ENCODE peak calls at places on chromosomes 5 and 9, in six cellular contexts. One of them, this sample, is unnamed.

GRCh38 chr5:87845734-87846133 is 422.9 kb downstream of the TMEM161B start:
- DNase-seq in foreskin keratinocyte: peak
- DNase-seq in EH: no peak
- DNase-seq in activated CD4-positive, alpha-beta T cell treated with anti-CD3 and anti-CD28 coated beads for 48 hours: no peak
- DNase-seq in fibroblast of the conjunctiva: no peak
- DNase-seq in stimulated activated CD8-positive, alpha-beta memory T cell treated with anti-CD3 and anti-CD28 coated beads, Interleukin-15, amount 100 ng/mL, for 24 hours: no peak
- DNase-seq in this sample: no peak

GRCh38 chr9:33101104-33101951 is 24.9 kb upstream of the SMU1 start:
- DNase-seq in foreskin keratinocyte: peak
- DNase-seq in EH: peak
- DNase-seq in activated CD4-positive, alpha-beta T cell treated with anti-CD3 and anti-CD28 coated beads for 48 hours: no peak
- DNase-seq in fibroblast of the conjunctiva: no peak
- DNase-seq in stimulated activated CD8-positive, alpha-beta memory T cell treated with anti-CD3 and anti-CD28 coated beads, Interleukin-15, amount 100 ng/mL, for 24 hours: no peak
- DNase-seq in this sample: no peak

GRCh38 chr5:24141046-24141445 is 503.7 kb downstream of the CDH10 start:
- DNase-seq in foreskin keratinocyte: no peak
- DNase-seq in EH: no peak
- DNase-seq in activated CD4-positive, alpha-beta T cell treated with anti-CD3 and anti-CD28 coated beads for 48 hours: no peak
- DNase-seq in fibroblast of the conjunctiva: no peak
- DNase-seq in stimulated activated CD8-positive, alpha-beta memory T cell treated with anti-CD3 and anti-CD28 coated beads, Interleukin-15, amount 100 ng/mL, for 24 hours: no peak
- DNase-seq in this sample: no peak

GRCh38 chr9:37471942-37472679 is 6.9 kb upstream of the ZBTB5 start:
- DNase-seq in foreskin keratinocyte: peak
- DNase-seq in EH: peak
- DNase-seq in activated CD4-positive, alpha-beta T cell treated with anti-CD3 and anti-CD28 coated beads for 48 hours: no peak
- DNase-seq in fibroblast of the conjunctiva: peak
- DNase-seq in stimulated activated CD8-positive, alpha-beta memory T cell treated with anti-CD3 and anti-CD28 coated beads, Interleukin-15, amount 100 ng/mL, for 24 hours: no peak
- DNase-seq in this sample: peak

GRCh38 chr5:122780296-122780695 is 5.4 kb downstream of the SNX2 start:
- DNase-seq in foreskin keratinocyte: no peak
- DNase-seq in EH: no peak
- DNase-seq in activated CD4-positive, alpha-beta T cell treated with anti-CD3 and anti-CD28 coated beads for 48 hours: no peak
- DNase-seq in fibroblast of the conjunctiva: no peak
- DNase-seq in stimulated activated CD8-positive, alpha-beta memory T cell treated with anti-CD3 and anti-CD28 coated beads, Interleukin-15, amount 100 ng/mL, for 24 hours: no peak
- DNase-seq in this sample: no peak

GRCh38 chr5:36395260-36395659 is 93.6 kb upstream of the RANBP3L start:
- DNase-seq in foreskin keratinocyte: no peak
- DNase-seq in EH: no peak
- DNase-seq in activated CD4-positive, alpha-beta T cell treated with anti-CD3 and anti-CD28 coated beads for 48 hours: no peak
- DNase-seq in fibroblast of the conjunctiva: no peak
- DNase-seq in stimulated activated CD8-positive, alpha-beta memory T cell treated with anti-CD3 and anti-CD28 coated beads, Interleukin-15, amount 100 ng/mL, for 24 hours: no peak
- DNase-seq in this sample: no peak

GRCh38 chr9:94767331-94768099 is 41.0 kb downstream of the AOPEP start:
- DNase-seq in foreskin keratinocyte: peak
- DNase-seq in EH: peak
- DNase-seq in activated CD4-positive, alpha-beta T cell treated with anti-CD3 and anti-CD28 coated beads for 48 hours: no peak
- DNase-seq in fibroblast of the conjunctiva: no peak
- DNase-seq in stimulated activated CD8-positive, alpha-beta memory T cell treated with anti-CD3 and anti-CD28 coated beads, Interleukin-15, amount 100 ng/mL, for 24 hours: no peak
- DNase-seq in this sample: no peak

GRCh38 chr5:120405923-120406322 is 58.2 kb upstream of the PRR16 start:
- DNase-seq in foreskin keratinocyte: peak
- DNase-seq in EH: peak
- DNase-seq in activated CD4-positive, alpha-beta T cell treated with anti-CD3 and anti-CD28 coated beads for 48 hours: no peak
- DNase-seq in fibroblast of the conjunctiva: no peak
- DNase-seq in stimulated activated CD8-positive, alpha-beta memory T cell treated with anti-CD3 and anti-CD28 coated beads, Interleukin-15, amount 100 ng/mL, for 24 hours: no peak
- DNase-seq in this sample: peak

GRCh38 chr9:108033976-108034964 is 544.7 kb upstream of the KLF4 start:
- DNase-seq in foreskin keratinocyte: peak
- DNase-seq in EH: peak
- DNase-seq in activated CD4-positive, alpha-beta T cell treated with anti-CD3 and anti-CD28 coated beads for 48 hours: no peak
- DNase-seq in fibroblast of the conjunctiva: no peak
- DNase-seq in stimulated activated CD8-positive, alpha-beta memory T cell treated with anti-CD3 and anti-CD28 coated beads, Interleukin-15, amount 100 ng/mL, for 24 hours: no peak
- DNase-seq in this sample: no peak

GRCh38 chr5:39427225-39427624 is 2.4 kb upstream of the DAB2 start:
- DNase-seq in foreskin keratinocyte: no peak
- DNase-seq in EH: peak
- DNase-seq in activated CD4-positive, alpha-beta T cell treated with anti-CD3 and anti-CD28 coated beads for 48 hours: no peak
- DNase-seq in fibroblast of the conjunctiva: no peak
- DNase-seq in stimulated activated CD8-positive, alpha-beta memory T cell treated with anti-CD3 and anti-CD28 coated beads, Interleukin-15, amount 100 ng/mL, for 24 hours: no peak
- DNase-seq in this sample: no peak

GRCh38 chr5:137207023-137207760 is 291.9 kb downstream of the SPOCK1 start:
- DNase-seq in foreskin keratinocyte: no peak
- DNase-seq in EH: no peak
- DNase-seq in activated CD4-positive, alpha-beta T cell treated with anti-CD3 and anti-CD28 coated beads for 48 hours: no peak
- DNase-seq in fibroblast of the conjunctiva: no peak
- DNase-seq in stimulated activated CD8-positive, alpha-beta memory T cell treated with anti-CD3 and anti-CD28 coated beads, Interleukin-15, amount 100 ng/mL, for 24 hours: no peak
- DNase-seq in this sample: no peak

GRCh38 chr5:59361454-59361853 is 532.1 kb downstream of the PDE4D start:
- DNase-seq in foreskin keratinocyte: no peak
- DNase-seq in EH: no peak
- DNase-seq in activated CD4-positive, alpha-beta T cell treated with anti-CD3 and anti-CD28 coated beads for 48 hours: no peak
- DNase-seq in fibroblast of the conjunctiva: no peak
- DNase-seq in stimulated activated CD8-positive, alpha-beta memory T cell treated with anti-CD3 and anti-CD28 coated beads, Interleukin-15, amount 100 ng/mL, for 24 hours: no peak
- DNase-seq in this sample: no peak

GRCh38 chr9:486156-486555 is 271.5 kb downstream of the DOCK8 start:
- DNase-seq in foreskin keratinocyte: no peak
- DNase-seq in EH: no peak
- DNase-seq in activated CD4-positive, alpha-beta T cell treated with anti-CD3 and anti-CD28 coated beads for 48 hours: no peak
- DNase-seq in fibroblast of the conjunctiva: no peak
- DNase-seq in stimulated activated CD8-positive, alpha-beta memory T cell treated with anti-CD3 and anti-CD28 coated beads, Interleukin-15, amount 100 ng/mL, for 24 hours: no peak
- DNase-seq in this sample: no peak

GRCh38 chr9:37209431-37210386 is 89.3 kb downstream of the ZCCHC7 start:
- DNase-seq in foreskin keratinocyte: no peak
- DNase-seq in EH: peak
- DNase-seq in activated CD4-positive, alpha-beta T cell treated with anti-CD3 and anti-CD28 coated beads for 48 hours: no peak
- DNase-seq in fibroblast of the conjunctiva: no peak
- DNase-seq in stimulated activated CD8-positive, alpha-beta memory T cell treated with anti-CD3 and anti-CD28 coated beads, Interleukin-15, amount 100 ng/mL, for 24 hours: no peak
- DNase-seq in this sample: no peak

GRCh38 chr9:83544002-83544698 is 5.9 kb upstream of the FRMD3 start:
- DNase-seq in foreskin keratinocyte: peak
- DNase-seq in EH: peak
- DNase-seq in activated CD4-positive, alpha-beta T cell treated with anti-CD3 and anti-CD28 coated beads for 48 hours: no peak
- DNase-seq in fibroblast of the conjunctiva: peak
- DNase-seq in stimulated activated CD8-positive, alpha-beta memory T cell treated with anti-CD3 and anti-CD28 coated beads, Interleukin-15, amount 100 ng/mL, for 24 hours: no peak
- DNase-seq in this sample: peak

GRCh38 chr9:135281661-135282000 is 194.2 kb downstream of the OLFM1 start:
- DNase-seq in foreskin keratinocyte: peak
- DNase-seq in EH: no peak
- DNase-seq in activated CD4-positive, alpha-beta T cell treated with anti-CD3 and anti-CD28 coated beads for 48 hours: no peak
- DNase-seq in fibroblast of the conjunctiva: no peak
- DNase-seq in stimulated activated CD8-positive, alpha-beta memory T cell treated with anti-CD3 and anti-CD28 coated beads, Interleukin-15, amount 100 ng/mL, for 24 hours: no peak
- DNase-seq in this sample: no peak

GRCh38 chr5:39671421-39672110 is 246.8 kb upstream of the DAB2 start:
- DNase-seq in foreskin keratinocyte: no peak
- DNase-seq in EH: no peak
- DNase-seq in activated CD4-positive, alpha-beta T cell treated with anti-CD3 and anti-CD28 coated beads for 48 hours: no peak
- DNase-seq in fibroblast of the conjunctiva: no peak
- DNase-seq in stimulated activated CD8-positive, alpha-beta memory T cell treated with anti-CD3 and anti-CD28 coated beads, Interleukin-15, amount 100 ng/mL, for 24 hours: no peak
- DNase-seq in this sample: no peak

GRCh38 chr5:68086857-68087256 is 128.7 kb upstream of the PIK3R1 start:
- DNase-seq in foreskin keratinocyte: no peak
- DNase-seq in EH: peak
- DNase-seq in activated CD4-positive, alpha-beta T cell treated with anti-CD3 and anti-CD28 coated beads for 48 hours: no peak
- DNase-seq in fibroblast of the conjunctiva: peak
- DNase-seq in stimulated activated CD8-positive, alpha-beta memory T cell treated with anti-CD3 and anti-CD28 coated beads, Interleukin-15, amount 100 ng/mL, for 24 hours: no peak
- DNase-seq in this sample: no peak

GRCh38 chr5:180178516-180179398 is 30.3 kb downstream of the RASGEF1C start:
- DNase-seq in foreskin keratinocyte: no peak
- DNase-seq in EH: no peak
- DNase-seq in activated CD4-positive, alpha-beta T cell treated with anti-CD3 and anti-CD28 coated beads for 48 hours: no peak
- DNase-seq in fibroblast of the conjunctiva: no peak
- DNase-seq in stimulated activated CD8-positive, alpha-beta memory T cell treated with anti-CD3 and anti-CD28 coated beads, Interleukin-15, amount 100 ng/mL, for 24 hours: no peak
- DNase-seq in this sample: no peak

GRCh38 chr5:68251804-68252648 is 36.5 kb downstream of the PIK3R1 start:
- DNase-seq in foreskin keratinocyte: peak
- DNase-seq in EH: peak
- DNase-seq in activated CD4-positive, alpha-beta T cell treated with anti-CD3 and anti-CD28 coated beads for 48 hours: no peak
- DNase-seq in fibroblast of the conjunctiva: peak
- DNase-seq in stimulated activated CD8-positive, alpha-beta memory T cell treated with anti-CD3 and anti-CD28 coated beads, Interleukin-15, amount 100 ng/mL, for 24 hours: no peak
- DNase-seq in this sample: no peak

GRCh38 chr5:40676643-40677333 is 2.9 kb upstream of the PTGER4 start:
- DNase-seq in foreskin keratinocyte: peak
- DNase-seq in EH: peak
- DNase-seq in activated CD4-positive, alpha-beta T cell treated with anti-CD3 and anti-CD28 coated beads for 48 hours: no peak
- DNase-seq in fibroblast of the conjunctiva: peak
- DNase-seq in stimulated activated CD8-positive, alpha-beta memory T cell treated with anti-CD3 and anti-CD28 coated beads, Interleukin-15, amount 100 ng/mL, for 24 hours: no peak
- DNase-seq in this sample: peak

GRCh38 chr9:89483592-89484474 is 14.1 kb downstream of the SEMA4D start:
- DNase-seq in foreskin keratinocyte: no peak
- DNase-seq in EH: no peak
- DNase-seq in activated CD4-positive, alpha-beta T cell treated with anti-CD3 and anti-CD28 coated beads for 48 hours: peak
- DNase-seq in fibroblast of the conjunctiva: no peak
- DNase-seq in stimulated activated CD8-positive, alpha-beta memory T cell treated with anti-CD3 and anti-CD28 coated beads, Interleukin-15, amount 100 ng/mL, for 24 hours: no peak
- DNase-seq in this sample: no peak

GRCh38 chr9:79123419-79123818 is 448.3 kb upstream of the TLE4 start:
- DNase-seq in foreskin keratinocyte: no peak
- DNase-seq in EH: peak
- DNase-seq in activated CD4-positive, alpha-beta T cell treated with anti-CD3 and anti-CD28 coated beads for 48 hours: no peak
- DNase-seq in fibroblast of the conjunctiva: no peak
- DNase-seq in stimulated activated CD8-positive, alpha-beta memory T cell treated with anti-CD3 and anti-CD28 coated beads, Interleukin-15, amount 100 ng/mL, for 24 hours: no peak
- DNase-seq in this sample: no peak

GRCh38 chr9:130998596-130999264 is 10.2 kb upstream of the LAMC3 start:
- DNase-seq in foreskin keratinocyte: no peak
- DNase-seq in EH: no peak
- DNase-seq in activated CD4-positive, alpha-beta T cell treated with anti-CD3 and anti-CD28 coated beads for 48 hours: no peak
- DNase-seq in fibroblast of the conjunctiva: no peak
- DNase-seq in stimulated activated CD8-positive, alpha-beta memory T cell treated with anti-CD3 and anti-CD28 coated beads, Interleukin-15, amount 100 ng/mL, for 24 hours: no peak
- DNase-seq in this sample: no peak

GRCh38 chr9:128159073-128159783 is 837 bp upstream of the BBLN start:
- DNase-seq in foreskin keratinocyte: no peak
- DNase-seq in EH: no peak
- DNase-seq in activated CD4-positive, alpha-beta T cell treated with anti-CD3 and anti-CD28 coated beads for 48 hours: peak
- DNase-seq in fibroblast of the conjunctiva: no peak
- DNase-seq in stimulated activated CD8-positive, alpha-beta memory T cell treated with anti-CD3 and anti-CD28 coated beads, Interleukin-15, amount 100 ng/mL, for 24 hours: peak
- DNase-seq in this sample: no peak

GRCh38 chr9:133046900-133047295 is 14.9 kb upstream of the CEL start:
- DNase-seq in foreskin keratinocyte: no peak
- DNase-seq in EH: no peak
- DNase-seq in activated CD4-positive, alpha-beta T cell treated with anti-CD3 and anti-CD28 coated beads for 48 hours: no peak
- DNase-seq in fibroblast of the conjunctiva: no peak
- DNase-seq in stimulated activated CD8-positive, alpha-beta memory T cell treated with anti-CD3 and anti-CD28 coated beads, Interleukin-15, amount 100 ng/mL, for 24 hours: no peak
- DNase-seq in this sample: no peak

GRCh38 chr5:14727428-14727865 is 62.9 kb downstream of the OTULIN start:
- DNase-seq in foreskin keratinocyte: peak
- DNase-seq in EH: peak
- DNase-seq in activated CD4-positive, alpha-beta T cell treated with anti-CD3 and anti-CD28 coated beads for 48 hours: peak
- DNase-seq in fibroblast of the conjunctiva: peak
- DNase-seq in stimulated activated CD8-positive, alpha-beta memory T cell treated with anti-CD3 and anti-CD28 coated beads, Interleukin-15, amount 100 ng/mL, for 24 hours: peak
- DNase-seq in this sample: no peak

GRCh38 chr5:90153031-90153430 is 256.5 kb downstream of the CETN3 start:
- DNase-seq in foreskin keratinocyte: no peak
- DNase-seq in EH: no peak
- DNase-seq in activated CD4-positive, alpha-beta T cell treated with anti-CD3 and anti-CD28 coated beads for 48 hours: no peak
- DNase-seq in fibroblast of the conjunctiva: no peak
- DNase-seq in stimulated activated CD8-positive, alpha-beta memory T cell treated with anti-CD3 and anti-CD28 coated beads, Interleukin-15, amount 100 ng/mL, for 24 hours: no peak
- DNase-seq in this sample: no peak

This sample was measured in kidney epithelial cell.